ENCODE peak calls at places on chromosomes 7 and 10, in seven cellular contexts. E is stomach, L is heart left ventricle, A is adrenal gland, Y is breast epithelium, B is IMR-90, I is body of pancreas. U is an unnamed sample.

GRCh38 chr7:135716677-135717238 is 11.2 kb downstream of the SLC13A4 start:
- DNase-seq in E (no peak), L (no peak), A (no peak), Y (no peak), B (peak; percentile 88), I (no peak), U (no peak)

GRCh38 chr7:1861799-1862458 is 191.9 kb downstream of the ELFN1 start:
- DNase-seq in E (no peak), L (no peak), A (no peak), Y (no peak), B (no peak), I (no peak), U (no peak)

GRCh38 chr10:121079226-121079625 is 228.1 kb downstream of the WDR11 start:
- DNase-seq in E (no peak), L (no peak), A (no peak), Y (no peak), B (no peak), I (no peak), U (no peak)

GRCh38 chr7:69510114-69510513 is 88.2 kb upstream of the AUTS2 start:
- DNase-seq in E (no peak), L (no peak), A (no peak), Y (no peak), B (no peak), I (no peak), U (no peak)

GRCh38 chr10:64365663-64366062 is 844.5 kb downstream of the REEP3 start:
- DNase-seq in E (no peak), L (no peak), A (no peak), Y (no peak), B (no peak), I (no peak), U (no peak)

GRCh38 chr10:12726971-12727831 is 274.3 kb downstream of the CCDC3 start:
- DNase-seq in E (no peak), L (no peak), A (no peak), Y (no peak), B (no peak), I (no peak), U (no peak)

GRCh38 chr7:47423196-47423595 is 158.7 kb downstream of the TNS3 start:
- DNase-seq in E (no peak), L (no peak), A (no peak), Y (no peak), B (no peak), I (no peak), U (no peak)

GRCh38 chr10:50554381-50554994 is 69.3 kb downstream of the SGMS1 start:
- DNase-seq in E (no peak), L (no peak), A (no peak), Y (no peak), B (no peak), I (peak; percentile 34), U (peak; percentile 37)

GRCh38 chr7:101169838-101170531 is 4.6 kb upstream of the VGF start:
- DNase-seq in E (peak; percentile 75), L (peak; percentile 71), A (peak; percentile 65), Y (peak; percentile 23), B (peak; percentile 60), I (peak; percentile 77), U (peak; percentile 59)

GRCh38 chr10:123402021-123402420 is 247.8 kb downstream of the BUB3 start:
- DNase-seq in E (no peak), L (no peak), A (no peak), Y (no peak), B (no peak), I (no peak), U (no peak)

GRCh38 chr10:70765794-70766594 is 19.2 kb downstream of the TBATA start:
- DNase-seq in E (peak; percentile 8), L (peak; percentile 5), A (no peak), Y (no peak), B (no peak), I (peak; percentile 1), U (no peak)

GRCh38 chr7:8211725-8212096 is 50.3 kb downstream of the ICA1 start:
- DNase-seq in E (no peak), L (no peak), A (no peak), Y (no peak), B (no peak), I (no peak), U (no peak)

GRCh38 chr7:155553871-155554270 is 7.5 kb upstream of the CNPY1 start:
- DNase-seq in E (no peak), L (no peak), A (no peak), Y (no peak), B (no peak), I (no peak), U (no peak)

GRCh38 chr10:4407783-4408182 is 418.2 kb upstream of the AKR1E2 start:
- DNase-seq in E (no peak), L (no peak), A (no peak), Y (no peak), B (peak; percentile 85), I (no peak), U (no peak)

GRCh38 chr10:132364594-132364970 is 32.4 kb upstream of the PWWP2B start:
- DNase-seq in E (no peak), L (no peak), A (no peak), Y (peak; percentile 36), B (no peak), I (peak; percentile 30), U (no peak)

GRCh38 chr10:12847361-12847975 is 154.0 kb downstream of the CCDC3 start:
- DNase-seq in E (no peak), L (no peak), A (no peak), Y (no peak), B (no peak), I (peak; percentile 27), U (no peak)

GRCh38 chr7:18753972-18754610 is 258.5 kb downstream of the HDAC9 start:
- DNase-seq in E (no peak), L (no peak), A (no peak), Y (no peak), B (peak; percentile 94), I (no peak), U (no peak)

GRCh38 chr7:4772306-4772705 is 3.1 kb upstream of the AP5Z1 start:
- DNase-seq in E (no peak), L (no peak), A (no peak), Y (no peak), B (no peak), I (no peak), U (no peak)

GRCh38 chr7:4774007-4774406 is 1.4 kb upstream of the AP5Z1 start:
- DNase-seq in E (no peak), L (no peak), A (no peak), Y (no peak), B (no peak), I (no peak), U (no peak)

GRCh38 chr7:4776160-4776623 is 769 bp downstream of the AP5Z1 start:
- DNase-seq in E (no peak), L (no peak), A (no peak), Y (no peak), B (no peak), I (no peak), U (no peak)

GRCh38 chr7:4775281-4776159 is at the start of gene AP5Z1:
- DNase-seq in E (peak; percentile 96), L (peak; percentile 96), A (peak; percentile 98), Y (peak; percentile 96), B (peak; percentile 96), I (peak; percentile 97), U (peak; percentile 98)

GRCh38 chr7:4774804-4775280 is 581 bp upstream of the AP5Z1 start:
- DNase-seq in E (peak; percentile 40), L (no peak), A (peak; percentile 61), Y (peak; percentile 40), B (peak; percentile 75), I (peak; percentile 44), U (peak; percentile 45)
- TF ChIP-seq POLR2A in E (no peak), L (no peak), A (no peak), Y (no peak), B (no peak), I (no peak), U (no peak)

GRCh38 chr10:16195178-16195769 is 241.5 kb upstream of the PTER start:
- DNase-seq in E (no peak), L (no peak), A (no peak), Y (no peak), B (no peak), I (no peak), U (no peak)
- H3K4me1 ChIP-seq in E (no peaks in the 10 kb centered on the region), L (no peaks in the 10 kb centered on the region), A (no peaks in the 10 kb centered on the region), Y (no peaks in the 10 kb centered on the region), B (no peaks in the 10 kb centered on the region), I (no peaks in the 10 kb centered on the region), U (no peaks in the 10 kb centered on the region)

GRCh38 chr7:151076863-151077704 is 3.5 kb downstream of the FASTK start:
- DNase-seq in E (peak; percentile 47), L (no peak), A (no peak), Y (no peak), B (no peak), I (no peak), U (no peak)

GRCh38 chr7:151075662-151075971 is 5.0 kb downstream of the FASTK start:
- DNase-seq in E (no peak), L (no peak), A (no peak), Y (no peak), B (no peak), I (no peak), U (no peak)

GRCh38 chr7:151077705-151078232 is 2.8 kb downstream of the FASTK start:
- DNase-seq in E (peak; percentile 66), L (no peak), A (no peak), Y (no peak), B (no peak), I (no peak), U (no peak)

GRCh38 chr7:151074817-151075661 is 5.6 kb downstream of the FASTK start:
- DNase-seq in E (no peak), L (no peak), A (no peak), Y (no peak), B (no peak), I (no peak), U (no peak)

DNA sequence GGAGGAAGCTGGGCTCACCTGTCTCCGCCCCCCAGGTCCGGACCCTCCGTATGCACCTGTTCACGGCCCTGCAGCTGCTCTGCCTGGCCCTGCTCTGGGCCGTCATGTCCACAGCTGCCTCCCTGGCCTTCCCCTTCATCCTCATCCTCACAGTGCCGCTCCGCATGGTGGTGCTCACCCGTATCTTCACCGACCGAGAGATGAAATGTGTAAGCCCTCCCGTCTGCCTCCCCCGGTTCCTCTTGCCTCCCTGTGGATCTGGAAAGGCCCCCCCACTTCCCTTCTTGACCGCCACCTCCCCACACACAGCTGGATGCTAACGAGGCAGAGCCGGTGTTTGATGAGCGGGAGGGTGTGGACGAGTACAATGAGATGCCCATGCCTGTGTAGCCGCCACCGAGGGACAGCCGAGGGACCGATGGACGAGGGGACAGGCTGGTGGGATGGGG is 4.6 kb downstream of the FASTK start:
- DNase-seq in E (no peak), L (no peak), A (no peak), Y (no peak), B (no peak), I (no peak), U (no peak)
- TF ChIP-seq POLR2A in E (no peak), L (no peak), A (no peak), Y (no peak), B (no peak), I (no peak), U (no peak)

DNA sequence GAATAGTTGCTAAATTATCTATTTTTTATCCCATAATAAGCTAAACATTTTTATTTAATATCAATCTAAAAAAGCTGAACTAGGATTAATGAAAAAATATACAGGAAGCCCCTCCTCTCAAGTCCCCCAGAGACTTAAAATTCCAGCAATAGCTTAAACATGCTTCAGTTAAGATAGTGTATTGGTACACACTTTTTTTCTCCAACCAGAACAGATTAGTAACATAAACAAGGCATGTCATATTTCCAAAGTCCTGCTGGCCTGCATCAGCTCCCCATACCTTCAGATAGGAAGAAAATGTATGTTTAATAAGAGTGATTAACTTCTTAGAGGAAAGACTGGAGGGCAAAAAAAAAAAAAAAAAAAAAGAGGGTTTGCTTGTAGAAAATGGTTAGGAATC is 7.1 kb downstream of the TBX20 start:
- DNase-seq in E (no peak), L (no peak), A (no peak), Y (no peak), B (no peak), I (no peak), U (no peak)
- H3K4me1 ChIP-seq in E (no peaks in the 10 kb centered on the region), L (no peaks in the 10 kb centered on the region), A (no peaks in the 10 kb centered on the region), Y (no peaks in the 10 kb centered on the region), B (no peaks in the 10 kb centered on the region), I (no peaks in the 10 kb centered on the region), U (no peaks in the 10 kb centered on the region)